ENCODE peak calls at places on chromosomes 6 and 20, in four cellular contexts. One of them, this sample, is unnamed.

GRCh38 chr6:4607026-4607704 is 169.0 kb upstream of the CDYL start:
- DNase-seq in pancreas: peak
- DNase-seq in HTR-8/SVneo: peak
- DNase-seq in occipital lobe: peak
- DNase-seq in this sample: peak

GRCh38 chr6:6323352-6323751 is 2.9 kb upstream of the F13A1 start:
- DNase-seq in HTR-8/SVneo: no peak
- DNase-seq in occipital lobe: no peak
- DNase-seq in pancreas: no peak
- DNase-seq in this sample: no peak

GRCh38 chr20:1323830-1324597 is 4.9 kb downstream of the SDCBP2 start:
- DNase-seq in HTR-8/SVneo: no peak
- DNase-seq in pancreas: peak
- DNase-seq in occipital lobe: no peak
- DNase-seq in this sample: no peak

GRCh38 chr20:38874460-38875169 is 51.6 kb upstream of the FAM83D start:
- DNase-seq in HTR-8/SVneo: no peak
- DNase-seq in pancreas: no peak
- DNase-seq in occipital lobe: no peak
- DNase-seq in this sample: no peak

GRCh38 chr6:104943781-104944180 is 13.1 kb upstream of the LIN28B start:
- DNase-seq in HTR-8/SVneo: no peak
- DNase-seq in occipital lobe: no peak
- DNase-seq in pancreas: no peak
- DNase-seq in this sample: peak

GRCh38 chr6:5190467-5190866 is 70.3 kb downstream of the LYRM4 start:
- DNase-seq in occipital lobe: no peak
- DNase-seq in HTR-8/SVneo: peak
- DNase-seq in pancreas: no peak
- DNase-seq in this sample: peak

GRCh38 chr6:53960311-53960710 is 150.9 kb upstream of the MLIP start:
- DNase-seq in HTR-8/SVneo: peak
- DNase-seq in pancreas: no peak
- DNase-seq in occipital lobe: no peak
- DNase-seq in this sample: no peak

GRCh38 chr6:147126618-147127022 is 77.6 kb upstream of the STXBP5 start:
- DNase-seq in pancreas: no peak
- DNase-seq in occipital lobe: no peak
- DNase-seq in HTR-8/SVneo: no peak
- DNase-seq in this sample: no peak

GRCh38 chr6:90406142-90406794 is 109.6 kb upstream of the BACH2 start:
- DNase-seq in occipital lobe: no peak
- DNase-seq in pancreas: no peak
- DNase-seq in HTR-8/SVneo: peak
- DNase-seq in this sample: peak

GRCh38 chr20:22630698-22631097 is 46.3 kb upstream of the FOXA2 start:
- DNase-seq in HTR-8/SVneo: no peak
- DNase-seq in pancreas: no peak
- DNase-seq in occipital lobe: no peak
- DNase-seq in this sample: no peak

GRCh38 chr20:47558699-47559098 is 57.0 kb downstream of the NCOA3 start:
- DNase-seq in pancreas: no peak
- DNase-seq in occipital lobe: no peak
- DNase-seq in HTR-8/SVneo: no peak
- DNase-seq in this sample: no peak

GRCh38 chr20:19506021-19506420 is 252.0 kb upstream of the RIN2 start:
- DNase-seq in pancreas: no peak
- DNase-seq in occipital lobe: no peak
- DNase-seq in HTR-8/SVneo: no peak
- DNase-seq in this sample: no peak

This sample was measured in ACHN.